ENCODE peak calls at places on chromosomes 6 and 20, in eight cellular contexts. One of them, this sample, is unnamed.
A peak's percentile ranks its signal among the peaks of the same experiment; 100 is the strongest.

GRCh38 chr6:140175486-140175885 is 801.0 kb upstream of the CITED2 start:
- DNase-seq in spleen: no peak
- DNase-seq in tibial nerve: no peak
- DNase-seq in body of pancreas: no peak
- DNase-seq in GM23338: no peak
- DNase-seq in neural progenitor cell: no peak
- DNase-seq in hepatocyte: no peak
- DNase-seq in vagina: no peak
- DNase-seq in this sample: peak; percentile 7

GRCh38 chr20:52031574-52032303 is 159.8 kb downstream of the ZFP64 start:
- DNase-seq in spleen: no peak
- DNase-seq in hepatocyte: peak; percentile 68
- DNase-seq in tibial nerve: no peak
- DNase-seq in vagina: no peak
- DNase-seq in neural progenitor cell: no peak
- DNase-seq in body of pancreas: no peak
- DNase-seq in GM23338: peak; percentile 13
- DNase-seq in this sample: peak; percentile 24

GRCh38 chr6:149895702-149896310 is 2.1 kb downstream of the RAET1E start:
- DNase-seq in neural progenitor cell: no peak
- DNase-seq in spleen: peak; percentile 71
- DNase-seq in body of pancreas: no peak
- DNase-seq in hepatocyte: no peak
- DNase-seq in vagina: no peak
- DNase-seq in GM23338: no peak
- DNase-seq in tibial nerve: no peak
- DNase-seq in this sample: peak; percentile 84

GRCh38 chr20:38212806-38213606 is 47.5 kb downstream of the KIAA1755 start:
- DNase-seq in hepatocyte: no peak
- DNase-seq in body of pancreas: no peak
- DNase-seq in GM23338: no peak
- DNase-seq in tibial nerve: no peak
- DNase-seq in spleen: peak; percentile 66
- DNase-seq in vagina: no peak
- DNase-seq in neural progenitor cell: no peak
- DNase-seq in this sample: no peak

GRCh38 chr6:82750570-82750969 is 315.1 kb downstream of the UBE3D start:
- DNase-seq in spleen: no peak
- DNase-seq in hepatocyte: no peak
- DNase-seq in tibial nerve: no peak
- DNase-seq in body of pancreas: no peak
- DNase-seq in vagina: no peak
- DNase-seq in GM23338: no peak
- DNase-seq in neural progenitor cell: no peak
- DNase-seq in this sample: no peak

GRCh38 chr6:158488065-158488464 is 71.8 kb upstream of the TMEM181 start:
- DNase-seq in vagina: no peak
- DNase-seq in tibial nerve: no peak
- DNase-seq in GM23338: no peak
- DNase-seq in neural progenitor cell: no peak
- DNase-seq in spleen: no peak
- DNase-seq in body of pancreas: no peak
- DNase-seq in hepatocyte: no peak
- DNase-seq in this sample: peak; percentile 98

GRCh38 chr6:127520061-127520460 is 926 bp upstream of the MTCL3 start:
- DNase-seq in vagina: no peak
- DNase-seq in GM23338: peak; percentile 53
- DNase-seq in hepatocyte: peak; percentile 15
- DNase-seq in body of pancreas: no peak
- DNase-seq in spleen: no peak
- DNase-seq in tibial nerve: no peak
- DNase-seq in neural progenitor cell: peak; percentile 32
- DNase-seq in this sample: no peak

GRCh38 chr6:112189494-112189893 is 64.9 kb downstream of the LAMA4 start:
- DNase-seq in body of pancreas: no peak
- DNase-seq in spleen: no peak
- DNase-seq in GM23338: no peak
- DNase-seq in hepatocyte: no peak
- DNase-seq in neural progenitor cell: no peak
- DNase-seq in vagina: no peak
- DNase-seq in tibial nerve: no peak
- DNase-seq in this sample: no peak

GRCh38 chr20:16785221-16785620 is 37.1 kb downstream of the OTOR start:
- DNase-seq in tibial nerve: no peak
- DNase-seq in GM23338: peak; percentile 47
- DNase-seq in neural progenitor cell: no peak
- DNase-seq in spleen: no peak
- DNase-seq in vagina: no peak
- DNase-seq in hepatocyte: no peak
- DNase-seq in body of pancreas: no peak
- DNase-seq in this sample: no peak

GRCh38 chr6:108712946-108713345 is 135.3 kb upstream of the ARMC2 start:
- DNase-seq in GM23338: no peak
- DNase-seq in neural progenitor cell: no peak
- DNase-seq in spleen: no peak
- DNase-seq in tibial nerve: no peak
- DNase-seq in body of pancreas: no peak
- DNase-seq in vagina: no peak
- DNase-seq in hepatocyte: no peak
- DNase-seq in this sample: no peak

GRCh38 chr6:106512958-106513480 is 116.3 kb downstream of the RTN4IP1 start:
- DNase-seq in hepatocyte: no peak
- DNase-seq in GM23338: no peak
- DNase-seq in spleen: no peak
- DNase-seq in neural progenitor cell: no peak
- DNase-seq in body of pancreas: no peak
- DNase-seq in tibial nerve: no peak
- DNase-seq in vagina: no peak
- DNase-seq in this sample: no peak

GRCh38 chr6:106512048-106512957 is 117.0 kb downstream of the RTN4IP1 start:
- DNase-seq in body of pancreas: peak; percentile 73
- DNase-seq in GM23338: peak; percentile 80
- DNase-seq in vagina: no peak
- DNase-seq in hepatocyte: peak; percentile 82
- DNase-seq in neural progenitor cell: peak; percentile 73
- DNase-seq in spleen: peak; percentile 98
- DNase-seq in tibial nerve: peak; percentile 15
- DNase-seq in this sample: peak; percentile 53

GRCh38 chr6:106509420-106510089 is 119.7 kb downstream of the RTN4IP1 start:
- DNase-seq in GM23338: peak; percentile 82
- DNase-seq in hepatocyte: no peak
- DNase-seq in neural progenitor cell: peak; percentile 77
- DNase-seq in vagina: no peak
- DNase-seq in tibial nerve: no peak
- DNase-seq in body of pancreas: no peak
- DNase-seq in spleen: peak; percentile 83
- DNase-seq in this sample: no peak

GRCh38 chr6:106510090-106510970 is 119.0 kb downstream of the RTN4IP1 start:
- DNase-seq in GM23338: peak; percentile 71
- DNase-seq in spleen: peak; percentile 94
- DNase-seq in hepatocyte: peak; percentile 63
- DNase-seq in neural progenitor cell: peak; percentile 69
- DNase-seq in vagina: no peak
- DNase-seq in body of pancreas: peak; percentile 60
- DNase-seq in tibial nerve: no peak
- DNase-seq in this sample: peak; percentile 82

DNA sequence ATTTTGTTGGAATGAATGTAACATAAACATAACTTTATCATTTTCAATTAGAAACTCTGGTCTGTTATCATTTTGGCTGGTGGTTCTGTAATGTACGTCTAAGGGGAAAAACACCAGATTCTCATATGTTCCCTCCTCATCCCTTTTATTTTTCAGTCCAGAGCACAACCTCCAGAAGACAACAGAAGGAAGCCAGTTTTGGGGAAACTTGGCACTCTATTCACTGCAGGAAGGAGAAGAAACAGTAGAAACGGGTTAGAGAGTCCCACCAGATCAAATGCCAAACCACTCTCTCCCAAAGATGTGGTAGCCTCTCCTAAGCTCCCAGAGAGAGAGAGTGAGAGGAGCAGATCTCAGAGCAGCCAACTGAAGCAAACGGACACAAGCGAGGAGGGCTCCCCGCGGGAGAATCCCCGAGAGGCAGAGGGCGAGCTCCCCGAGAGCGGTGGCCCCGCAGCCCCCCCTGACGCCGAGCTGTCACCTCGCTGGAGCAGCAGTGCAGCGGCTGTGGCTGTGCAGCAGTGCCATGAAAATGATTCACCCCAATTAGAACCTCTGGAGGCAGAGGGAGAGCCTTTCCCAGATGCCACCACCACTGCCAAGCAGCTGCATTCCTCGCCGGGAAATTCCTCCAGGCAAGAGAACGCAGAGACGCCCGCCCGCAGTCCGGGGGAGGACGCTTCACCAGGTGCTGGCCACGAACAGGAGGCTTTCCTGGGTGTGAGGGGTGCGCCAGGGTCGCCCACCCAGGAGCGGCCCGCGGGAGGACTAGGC is 117.8 kb downstream of the RTN4IP1 start:
- DNase-seq in neural progenitor cell: peak; percentile 63
- DNase-seq in tibial nerve: no peak
- DNase-seq in hepatocyte: peak; percentile 41
- DNase-seq in GM23338: peak; percentile 81
- DNase-seq in spleen: peak; percentile 91
- DNase-seq in vagina: no peak
- DNase-seq in body of pancreas: peak; percentile 43
- DNase-seq in this sample: peak; percentile 59
- H3K4me3 ChIP-seq in neural progenitor cell: peak overlapping the region; percentile 44
- H3K4me3 ChIP-seq in tibial nerve: peak overlapping the region; percentile 70
- H3K4me3 ChIP-seq in hepatocyte: peak overlapping the region; percentile 73
- H3K4me3 ChIP-seq in GM23338: peak overlapping the region; percentile 84
- H3K4me3 ChIP-seq in spleen: peak overlapping the region; percentile 70
- H3K4me3 ChIP-seq in vagina: peak overlapping the region; percentile 71
- H3K4me3 ChIP-seq in body of pancreas: peak overlapping the region; percentile 76
- H3K4me3 ChIP-seq in this sample: peak overlapping the region; percentile 50

DNA sequence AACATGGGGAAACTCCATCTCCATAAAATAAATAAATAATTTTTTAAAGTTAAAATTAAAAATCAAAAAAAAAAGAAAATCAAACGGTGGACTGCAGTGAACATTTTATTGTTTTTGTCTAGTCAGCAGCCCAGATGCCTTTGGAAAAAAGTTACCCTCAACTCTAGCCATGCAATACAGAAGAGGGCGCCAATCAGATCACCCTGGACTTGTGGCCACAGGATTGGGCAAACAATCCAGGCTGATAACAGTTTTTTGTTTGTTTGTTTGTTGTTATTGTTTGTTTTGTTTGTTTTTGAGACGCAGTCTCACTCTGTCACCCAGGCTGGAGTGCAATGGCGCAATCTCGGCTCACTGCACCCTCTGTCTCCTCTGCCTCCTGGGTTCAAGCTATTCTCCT is 30.5 kb upstream of the NELFCD start:
- DNase-seq in hepatocyte: no peak
- DNase-seq in body of pancreas: no peak
- DNase-seq in spleen: no peak
- DNase-seq in neural progenitor cell: no peak
- DNase-seq in tibial nerve: no peak
- DNase-seq in vagina: no peak
- DNase-seq in GM23338: no peak
- DNase-seq in this sample: no peak
- TF ChIP-seq CTCF in hepatocyte: no peak
- TF ChIP-seq CTCF in body of pancreas: no peak
- TF ChIP-seq CTCF in spleen: no peak
- TF ChIP-seq CTCF in neural progenitor cell: peak; percentile 12
- TF ChIP-seq CTCF in tibial nerve: no peak
- TF ChIP-seq CTCF in vagina: no peak
- TF ChIP-seq CTCF in GM23338: peak; percentile 23
- TF ChIP-seq CTCF in this sample: peak; percentile 4

GRCh38 chr20:48440916-48441315 is 386.9 kb downstream of the PREX1 start:
- DNase-seq in tibial nerve: no peak
- DNase-seq in vagina: no peak
- DNase-seq in hepatocyte: no peak
- DNase-seq in spleen: no peak
- DNase-seq in neural progenitor cell: no peak
- DNase-seq in GM23338: no peak
- DNase-seq in body of pancreas: no peak
- DNase-seq in this sample: no peak
- H3K36me3 ChIP-seq in tibial nerve: no peaks in the 10 kb centered on the region
- H3K36me3 ChIP-seq in vagina: no peaks in the 10 kb centered on the region
- H3K36me3 ChIP-seq in hepatocyte: no peaks in the 10 kb centered on the region
- H3K36me3 ChIP-seq in spleen: no peaks in the 10 kb centered on the region
- H3K36me3 ChIP-seq in neural progenitor cell: peaks cover 6% of the 10 kb centered on the region
- H3K36me3 ChIP-seq in GM23338: peaks cover 4% of the 10 kb centered on the region
- H3K36me3 ChIP-seq in body of pancreas: no peaks in the 10 kb centered on the region
- H3K36me3 ChIP-seq in this sample: no peaks in the 10 kb centered on the region

GRCh38 chr6:41181566-41181965 is 18.6 kb upstream of the TREM2 start:
- DNase-seq in neural progenitor cell: no peak
- DNase-seq in hepatocyte: no peak
- DNase-seq in body of pancreas: no peak
- DNase-seq in GM23338: no peak
- DNase-seq in spleen: no peak
- DNase-seq in tibial nerve: no peak
- DNase-seq in vagina: no peak
- DNase-seq in this sample: peak; percentile 55
- H3K4me3 ChIP-seq in neural progenitor cell: no peak overlapping the region
- H3K4me3 ChIP-seq in hepatocyte: no peak overlapping the region
- H3K4me3 ChIP-seq in body of pancreas: no peak overlapping the region
- H3K4me3 ChIP-seq in GM23338: no peak overlapping the region
- H3K4me3 ChIP-seq in spleen: no peak overlapping the region
- H3K4me3 ChIP-seq in tibial nerve: no peak overlapping the region
- H3K4me3 ChIP-seq in vagina: no peak overlapping the region
- H3K4me3 ChIP-seq in this sample: no peak overlapping the region

DNA sequence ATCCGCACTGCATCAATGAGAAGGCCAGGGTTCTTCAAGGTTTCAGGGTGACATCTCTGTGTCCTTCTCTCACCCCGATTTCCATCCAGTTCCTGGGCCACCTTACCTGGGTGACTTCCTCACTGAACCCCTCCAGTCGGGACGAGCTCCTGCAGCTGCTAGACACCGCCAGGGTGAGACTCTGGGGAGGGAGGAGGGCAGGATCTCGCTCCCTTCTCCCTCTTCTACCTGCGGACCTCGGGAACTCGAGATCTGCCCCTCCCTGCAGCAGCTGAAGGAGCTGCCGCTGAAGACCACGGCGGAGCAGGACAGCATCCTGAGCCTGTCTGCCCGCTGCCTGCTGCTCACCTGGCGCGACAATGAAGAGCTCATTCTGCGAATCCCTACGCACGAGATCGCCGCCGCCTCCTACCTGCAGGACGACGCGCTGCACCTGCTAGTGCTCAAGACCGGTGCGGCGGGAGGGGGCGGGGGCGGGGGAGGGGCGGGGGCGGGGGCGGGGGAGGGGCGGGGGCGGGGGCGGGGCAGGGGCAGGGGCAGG is 7.5 kb downstream of the CCM2L start:
- DNase-seq in hepatocyte: peak; percentile 93
- DNase-seq in spleen: peak; percentile 79
- DNase-seq in neural progenitor cell: peak; percentile 93
- DNase-seq in tibial nerve: no peak
- DNase-seq in GM23338: peak; percentile 100
- DNase-seq in body of pancreas: peak; percentile 76
- DNase-seq in vagina: no peak
- DNase-seq in this sample: peak; percentile 39
- TF ChIP-seq CTCF in hepatocyte: peak; percentile 44
- TF ChIP-seq CTCF in spleen: no peak
- TF ChIP-seq CTCF in neural progenitor cell: peak; percentile 53
- TF ChIP-seq CTCF in tibial nerve: no peak
- TF ChIP-seq CTCF in GM23338: no peak
- TF ChIP-seq CTCF in body of pancreas: peak; percentile 52
- TF ChIP-seq CTCF in vagina: no peak
- TF ChIP-seq CTCF in this sample: peak; percentile 68

DNA sequence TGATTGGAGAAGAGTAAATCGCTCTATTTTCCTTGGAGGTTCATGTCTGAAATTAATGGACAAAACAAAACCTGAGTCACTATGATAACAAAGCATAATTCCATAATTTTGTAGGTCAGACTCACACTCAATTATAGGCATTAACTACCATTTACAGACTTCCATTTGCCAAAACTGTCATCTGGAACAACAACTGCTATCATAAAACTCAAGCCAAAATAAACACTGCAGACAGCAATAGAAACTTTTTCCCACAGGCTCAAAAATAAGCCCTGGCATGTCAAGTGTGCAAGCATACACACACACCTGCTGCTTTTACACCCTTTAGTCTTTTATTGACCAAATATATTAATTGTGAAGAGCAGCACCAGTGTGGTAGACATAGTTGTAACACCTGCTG is 7.1 kb downstream of the MRPS10 start:
- DNase-seq in GM23338: no peak
- DNase-seq in vagina: no peak
- DNase-seq in spleen: no peak
- DNase-seq in hepatocyte: no peak
- DNase-seq in body of pancreas: no peak
- DNase-seq in neural progenitor cell: no peak
- DNase-seq in tibial nerve: no peak
- DNase-seq in this sample: no peak
- H3K36me3 ChIP-seq in GM23338: peaks cover 32% of the 10 kb centered on the region
- H3K36me3 ChIP-seq in vagina: no peaks in the 10 kb centered on the region
- H3K36me3 ChIP-seq in spleen: peaks cover 85% of the 10 kb centered on the region
- H3K36me3 ChIP-seq in hepatocyte: no peaks in the 10 kb centered on the region
- H3K36me3 ChIP-seq in body of pancreas: peaks cover 18% of the 10 kb centered on the region
- H3K36me3 ChIP-seq in neural progenitor cell: peaks cover 10% of the 10 kb centered on the region
- H3K36me3 ChIP-seq in tibial nerve: no peaks in the 10 kb centered on the region
- H3K36me3 ChIP-seq in this sample: peaks cover 18% of the 10 kb centered on the region

This sample was measured in bronchial epithelial cell.